ENCODE peak calls at places on chromosomes 12 and 14, in four cellular contexts. F is H9, B is mammary epithelial cell, M is IMR-90. G is an unnamed sample.

GRCh38 chr14:93533864-93534263 is 103.1 kb downstream of the UNC79 start:
- DNase-seq in F (no peak), B (no peak), M (no peak), G (no peak)

GRCh38 chr14:34122650-34123049 is 171.8 kb upstream of the EGLN3 start:
- DNase-seq in F (no peak), B (no peak), M (no peak), G (no peak)

GRCh38 chr14:24481622-24482324 is 26.3 kb downstream of the CMA1 start:
- DNase-seq in F (peak; percentile 94), B (peak; percentile 33), M (peak; percentile 8), G (peak; percentile 31)

GRCh38 chr12:71691504-71692129 is 5.7 kb downstream of the TMEM19 start:
- DNase-seq in F (no peak), B (no peak), M (no peak), G (no peak)

GRCh38 chr12:77402726-77403125 is 337.4 kb upstream of the E2F7 start:
- DNase-seq in F (no peak), B (no peak), M (peak; percentile 3), G (peak; percentile 44)

GRCh38 chr14:105064721-105065143 is 498 bp downstream of the GPR132 start:
- DNase-seq in F (peak; percentile 52), B (no peak), M (peak; percentile 69), G (no peak)

GRCh38 chr14:31934767-31935266 is 142.3 kb upstream of the ARHGAP5 start:
- DNase-seq in F (peak; percentile 85), B (peak; percentile 76), M (peak; percentile 41), G (peak; percentile 53)

GRCh38 chr12:23221926-23222325 is 597.0 kb downstream of the ETNK1 start:
- DNase-seq in F (no peak), B (no peak), M (no peak), G (no peak)

GRCh38 chr12:1059162-1059561 is 68.1 kb downstream of the ERC1 start:
- DNase-seq in F (no peak), B (no peak), M (no peak), G (no peak)

GRCh38 chr12:28933864-28934527 is 215.1 kb upstream of the FAR2 start:
- DNase-seq in F (no peak), B (peak; percentile 40), M (peak; percentile 28), G (peak; percentile 78)

GRCh38 chr14:70706177-70706576 is 64.5 kb downstream of the TTC9 start:
- DNase-seq in F (no peak), B (no peak), M (no peak), G (no peak)

GRCh38 chr14:101359221-101360044 is 201.9 kb upstream of the DIO3 start:
- DNase-seq in F (no peak), B (no peak), M (no peak), G (no peak)

GRCh38 chr12:75759196-75759595 is 247.8 kb upstream of the KRR1 start:
- DNase-seq in F (no peak), B (no peak), M (no peak), G (no peak)

GRCh38 chr12:66776974-66777373 is 98.1 kb upstream of the GRIP1 start:
- DNase-seq in F (no peak), B (no peak), M (no peak), G (no peak)

GRCh38 chr12:57563358-57563757 is 13.5 kb downstream of the KIF5A start:
- DNase-seq in F (no peak), B (no peak), M (no peak), G (no peak)

GRCh38 chr14:100536721-100537700 is 50.2 kb downstream of the BEGAIN start:
- DNase-seq in F (peak; percentile 26), B (no peak), M (no peak), G (no peak)

GRCh38 chr14:43005807-43006206 is 1399.1 kb downstream of the LRFN5 start:
- DNase-seq in F (no peak), B (no peak), M (peak; percentile 23), G (no peak)

GRCh38 chr12:99600388-99600787 is 47.2 kb upstream of the GARIN6 start:
- DNase-seq in F (no peak), B (no peak), M (no peak), G (no peak)

GRCh38 chr12:48875944-48876520 is 10.4 kb upstream of the RND1 start:
- DNase-seq in F (no peak), B (no peak), M (no peak), G (no peak)

GRCh38 chr12:133026996-133027395 is 10.3 kb upstream of the ZNF84 start:
- DNase-seq in F (no peak), B (peak; percentile 6), M (no peak), G (no peak)

GRCh38 chr12:124543052-124543590 is 24.3 kb downstream of the NCOR2 start:
- DNase-seq in F (no peak), B (no peak), M (no peak), G (no peak)

GRCh38 chr12:124039276-124039675 is 66.3 kb downstream of the ZNF664 start:
- DNase-seq in F (no peak), B (peak; percentile 31), M (peak; percentile 57), G (no peak)

GRCh38 chr12:121334513-121335343 is 17.5 kb downstream of the ANAPC5 start:
- DNase-seq in F (no peak), B (peak; percentile 56), M (peak; percentile 78), G (peak; percentile 65)

GRCh38 chr14:39563361-39563760 is 131.1 kb upstream of the FBXO33 start:
- DNase-seq in F (no peak), B (no peak), M (no peak), G (no peak)

GRCh38 chr14:94011795-94012194 is 14.3 kb upstream of the OTUB2 start:
- DNase-seq in F (no peak), B (peak; percentile 21), M (no peak), G (no peak)

GRCh38 chr14:50082784-50083466 is 33.4 kb downstream of the VCPKMT start:
- DNase-seq in F (no peak), B (peak; percentile 94), M (peak; percentile 86), G (no peak)

DNA sequence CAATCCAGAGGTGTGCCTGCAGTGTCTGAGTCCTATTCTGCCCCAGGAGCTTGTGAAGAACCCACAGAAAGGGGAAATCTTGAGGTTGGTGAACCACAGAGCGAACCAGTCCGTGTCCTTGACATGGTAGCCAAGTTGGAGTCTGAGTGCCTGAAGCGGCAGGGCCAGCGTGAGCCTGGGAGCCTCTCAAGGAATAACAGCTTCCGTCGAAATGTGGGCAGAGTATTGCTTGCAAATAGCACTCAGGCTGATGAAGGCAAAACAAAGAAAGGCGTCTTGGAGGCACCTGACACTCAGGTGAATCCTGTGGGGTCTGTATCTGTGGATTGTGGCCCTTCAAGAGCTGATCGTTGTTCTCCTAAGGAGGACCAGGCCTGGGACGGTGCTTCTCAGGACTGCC is 60.5 kb downstream of the ATG14 start:
- DNase-seq in F (no peak), B (no peak), M (no peak), G (no peak)
- TF ChIP-seq CTCF in F (no peak), B (no peak), M (no peak), G (no peak)

DNA sequence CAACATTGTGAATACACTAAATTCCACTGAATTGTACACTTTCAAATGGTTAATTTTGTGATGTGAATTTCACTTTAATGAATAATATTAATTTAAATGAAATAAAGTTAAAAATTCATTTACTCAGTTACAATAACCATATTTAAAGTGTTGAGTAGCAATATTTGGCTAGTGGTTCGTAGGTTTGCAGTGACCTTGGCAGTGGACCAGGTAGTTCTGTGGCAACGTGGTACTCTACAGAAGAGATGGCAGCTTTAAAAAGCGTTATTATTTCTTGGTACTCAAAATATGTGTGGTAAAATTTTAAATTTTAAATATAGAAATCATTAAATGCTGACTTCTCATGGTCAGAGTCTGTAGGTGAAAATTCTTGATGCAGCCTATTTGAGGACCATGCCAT is 51.6 kb downstream of the AEBP2 start:
- DNase-seq in F (no peak), B (no peak), M (no peak), G (no peak)
- H3K9ac ChIP-seq in F (no peak overlapping the region), B (no peak overlapping the region), M (no peak overlapping the region), G (no peak overlapping the region)

GRCh38 chr14:52848626-52849025 is 57.2 kb upstream of the GNPNAT1 start:
- DNase-seq in F (no peak), B (no peak), M (no peak), G (no peak)
- TF ChIP-seq CTCF in F (no peak), B (no peak), M (no peak), G (no peak)

GRCh38 chr14:74933925-74934435 is 10.9 kb upstream of the RPS6KL1 start:
- DNase-seq in F (no peak), B (no peak), M (no peak), G (peak; percentile 24)
- H3K9ac ChIP-seq in F (no peak overlapping the region), B (no peak overlapping the region), M (no peak overlapping the region), G (no peak overlapping the region)